ENCODE peak calls at places on chromosomes 5 and 9, in nine cellular contexts. U is fibroblast of lung; N is activated CD4-positive, CD25-positive, alpha-beta regulatory T cell; E is prostate gland; R is A549; F is naive thymus-derived CD8-positive, alpha-beta T cell; I is CD8-positive, alpha-beta memory T cell; G is adipocyte; Q is EH. A is an unnamed sample.

GRCh38 chr5:103646698-103647614 is 84.4 kb upstream of the NUDT12 start:
- DNase-seq in U (no peak), N (no peak), E (no peak), R (no peak), F (no peak), I (no peak), G (no peak), Q (no peak), A (no peak)

GRCh38 chr9:137611623-137612609 is 6.4 kb downstream of the ARRDC1 start:
- DNase-seq in U (peak), N (no peak), E (peak), R (peak), F (no peak), I (no peak), G (peak), Q (peak), A (no peak)

GRCh38 chr5:53482717-53483638 is 2.5 kb downstream of the FST start:
- DNase-seq in U (peak), N (no peak), E (peak), R (peak), F (no peak), I (no peak), G (peak), Q (peak), A (no peak)

GRCh38 chr5:116947691-116948528 is 373.3 kb upstream of the SEMA6A start:
- DNase-seq in U (peak), N (peak), E (peak), R (peak), F (peak), I (peak), G (no peak), Q (no peak), A (peak)

GRCh38 chr9:20253635-20254034 is 368.7 kb downstream of the MLLT3 start:
- DNase-seq in U (no peak), N (no peak), E (no peak), R (no peak), F (no peak), I (no peak), G (no peak), Q (peak), A (no peak)

GRCh38 chr9:119004618-119004990 is 364.6 kb downstream of the BRINP1 start:
- DNase-seq in U (peak), N (no peak), E (peak), R (peak), F (no peak), I (no peak), G (peak), Q (peak), A (no peak)

GRCh38 chr5:82720213-82720612 is 357.0 kb downstream of the TMEM167A start:
- DNase-seq in U (no peak), N (no peak), E (no peak), R (no peak), F (no peak), I (no peak), G (no peak), Q (no peak), A (no peak)

GRCh38 chr9:98951967-98952366 is 8.3 kb downstream of the COL15A1 start:
- DNase-seq in U (peak), N (no peak), E (no peak), R (no peak), F (no peak), I (no peak), G (no peak), Q (no peak), A (no peak)

GRCh38 chr9:136840877-136841645 is 1.2 kb upstream of the AJM1 start:
- DNase-seq in U (peak), N (no peak), E (no peak), R (peak), F (no peak), I (no peak), G (peak), Q (peak), A (no peak)

GRCh38 chr9:127942152-127943010 is 4.7 kb upstream of the DPM2 start:
- DNase-seq in U (peak), N (no peak), E (peak), R (peak), F (peak), I (peak), G (peak), Q (peak), A (peak)

GRCh38 chr5:173834070-173834771 is 53.9 kb upstream of the CPEB4 start:
- DNase-seq in U (peak), N (no peak), E (no peak), R (no peak), F (no peak), I (no peak), G (no peak), Q (no peak), A (no peak)

GRCh38 chr9:100492952-100493351 is 20.0 kb downstream of the TMEFF1 start:
- DNase-seq in U (peak), N (no peak), E (no peak), R (peak), F (no peak), I (no peak), G (peak), Q (peak), A (no peak)

GRCh38 chr5:3828761-3829160 is 233.1 kb downstream of the IRX1 start:
- DNase-seq in U (no peak), N (no peak), E (no peak), R (no peak), F (no peak), I (no peak), G (no peak), Q (no peak), A (no peak)

GRCh38 chr9:95516221-95516735 is 493 bp downstream of the PTCH1 start:
- DNase-seq in U (peak), N (no peak), E (no peak), R (no peak), F (peak), I (no peak), G (peak), Q (no peak), A (no peak)

GRCh38 chr9:105064248-105065118 is 136.5 kb upstream of the ABCA1 start:
- DNase-seq in U (peak), N (no peak), E (peak), R (peak), F (no peak), I (no peak), G (peak), Q (peak), A (peak)

GRCh38 chr9:133731876-133732321 is 6.3 kb downstream of the SARDH start:
- DNase-seq in U (peak), N (no peak), E (no peak), R (peak), F (no peak), I (no peak), G (peak), Q (peak), A (no peak)

GRCh38 chr9:98080346-98080745 is 23.8 kb downstream of the NANS start:
- DNase-seq in U (peak), N (no peak), E (no peak), R (no peak), F (no peak), I (no peak), G (peak), Q (peak), A (no peak)

GRCh38 chr5:55327281-55327680 is 19.5 kb downstream of the MTREX start:
- DNase-seq in U (no peak), N (no peak), E (no peak), R (no peak), F (no peak), I (no peak), G (no peak), Q (no peak), A (no peak)

GRCh38 chr9:4397917-4398316 is 92.4 kb upstream of the SLC1A1 start:
- DNase-seq in U (peak), N (no peak), E (no peak), R (no peak), F (no peak), I (no peak), G (peak), Q (peak), A (no peak)

GRCh38 chr5:151298063-151298462 is 5.5 kb downstream of the SLC36A3 start:
- DNase-seq in U (no peak), N (no peak), E (no peak), R (peak), F (no peak), I (no peak), G (peak), Q (peak), A (no peak)

GRCh38 chr5:129804705-129805104 is 56.8 kb downstream of the MINAR2 start:
- DNase-seq in U (no peak), N (no peak), E (no peak), R (no peak), F (no peak), I (no peak), G (peak), Q (no peak), A (no peak)

GRCh38 chr9:100216178-100216787 is 117.2 kb downstream of the INVS start:
- DNase-seq in U (peak), N (peak), E (peak), R (peak), F (peak), I (peak), G (no peak), Q (peak), A (peak)

GRCh38 chr9:134208310-134208841 is 44.0 kb upstream of the RNU6ATAC start:
- DNase-seq in U (no peak), N (no peak), E (no peak), R (no peak), F (no peak), I (no peak), G (no peak), Q (peak), A (no peak)

GRCh38 chr9:7320139-7320538 is 479.4 kb downstream of the DMAC1 start:
- DNase-seq in U (peak), N (no peak), E (no peak), R (peak), F (no peak), I (no peak), G (peak), Q (peak), A (peak)

A was measured in NCI-H748 treated with DMSO at 0.1 percent for 48 hours.